ENCODE peak calls at places on chromosomes 16 and 17, in nine cellular contexts. L is CD8-positive, alpha-beta T cell; R is spleen; Y is effector memory CD4-positive, alpha-beta T cell; U is H1; O is upper lobe of right lung; M is neuronal stem cell; H is lower lobe of right lung; C is IMR-90. G is an unnamed sample. For H3K4me1 and H3K36me3, the result is how much of the 10 kb centered on the place peaks cover.

GRCh38 chr17:41624208-41625101 is at the start of gene KRT17:
- DNase-seq in L (no peak), R (peak), Y (no peak), U (no peak), O (peak), M (no peak), H (no peak), C (no peak), G (no peak)

GRCh38 chr16:49023095-49023494 is 258.5 kb downstream of the CBLN1 start:
- DNase-seq in L (no peak), R (no peak), Y (no peak), U (no peak), O (no peak), M (no peak), H (no peak), C (peak), G (no peak)

GRCh38 chr16:85084841-85085535 is 27.3 kb downstream of the CIBAR2 start:
- DNase-seq in L (no peak), R (no peak), Y (no peak), U (no peak), O (no peak), M (no peak), H (no peak), C (no peak), G (no peak)

GRCh38 chr16:22670551-22670970 is 143.4 kb upstream of the HS3ST2 start:
- DNase-seq in L (no peak), R (no peak), Y (no peak), U (peak), O (no peak), M (peak), H (no peak), C (no peak), G (no peak)

GRCh38 chr17:41048441-41048840 is 1.3 kb upstream of the KRTAP2-1 start:
- DNase-seq in L (no peak), R (no peak), Y (no peak), U (no peak), O (no peak), M (no peak), H (no peak), C (peak), G (no peak)

GRCh38 chr17:73952498-73953205 is 250.8 kb upstream of the RPL38 start:
- DNase-seq in L (peak), R (peak), Y (peak), U (no peak), O (peak), M (peak), H (peak), C (no peak), G (peak)

GRCh38 chr17:68036304-68037147 is 991 bp downstream of the KPNA2 start:
- DNase-seq in L (no peak), R (no peak), Y (no peak), U (no peak), O (no peak), M (no peak), H (no peak), C (peak), G (no peak)

GRCh38 chr17:19016297-19016696 is 11.7 kb upstream of the FAM83G start:
- DNase-seq in L (no peak), R (no peak), Y (no peak), U (no peak), O (peak), M (no peak), H (no peak), C (no peak), G (peak)

GRCh38 chr17:2649191-2649590 is 55.7 kb downstream of the PAFAH1B1 start:
- DNase-seq in L (no peak), R (no peak), Y (no peak), U (no peak), O (no peak), M (no peak), H (no peak), C (no peak), G (no peak)

GRCh38 chr16:65126845-65127624 is 5.2 kb upstream of the CDH11 start:
- DNase-seq in L (no peak), R (no peak), Y (no peak), U (no peak), O (no peak), M (no peak), H (no peak), C (no peak), G (no peak)

GRCh38 chr16:12027091-12027490 is 50.6 kb downstream of the SNX29 start:
- DNase-seq in L (peak), R (no peak), Y (no peak), U (peak), O (no peak), M (no peak), H (no peak), C (no peak), G (no peak)

GRCh38 chr16:59047114-59047513 is 313.0 kb upstream of the GOT2 start:
- DNase-seq in L (no peak), R (no peak), Y (no peak), U (no peak), O (no peak), M (no peak), H (no peak), C (no peak), G (no peak)

GRCh38 chr17:7403043-7403901 is 625 bp downstream of the TMEM256 start:
- DNase-seq in L (no peak), R (peak), Y (no peak), U (no peak), O (peak), M (peak), H (no peak), C (no peak), G (peak)

GRCh38 chr16:75402174-75402820 is 31.0 kb downstream of the CFDP1 start:
- DNase-seq in L (no peak), R (no peak), Y (no peak), U (no peak), O (no peak), M (no peak), H (no peak), C (peak), G (no peak)

GRCh38 chr16:89178453-89179147 is 7.1 kb downstream of the CDH15 start:
- DNase-seq in L (no peak), R (no peak), Y (no peak), U (no peak), O (no peak), M (no peak), H (no peak), C (no peak), G (no peak)
- H3K4me1 ChIP-seq in L (under half), R (under half), Y (under half), U (under half), O (under half), M (under half), H (under half), C (under half), G (under half)

GRCh38 chr17:45106101-45106500 is 26.2 kb downstream of the PLCD3 start:
- DNase-seq in L (no peak), R (no peak), Y (no peak), U (no peak), O (no peak), M (no peak), H (no peak), C (no peak), G (no peak)

GRCh38 chr17:45107286-45107685 is 25.0 kb downstream of the PLCD3 start:
- DNase-seq in L (no peak), R (no peak), Y (no peak), U (no peak), O (no peak), M (no peak), H (no peak), C (no peak), G (no peak)

GRCh38 chr17:45104907-45105624 is 27.2 kb downstream of the PLCD3 start:
- DNase-seq in L (no peak), R (no peak), Y (no peak), U (no peak), O (no peak), M (no peak), H (no peak), C (no peak), G (no peak)

GRCh38 chr17:45108051-45108450 is 24.3 kb downstream of the PLCD3 start:
- DNase-seq in L (no peak), R (no peak), Y (no peak), U (no peak), O (no peak), M (no peak), H (no peak), C (no peak), G (no peak)

GRCh38 chr17:45106582-45106981 is 25.7 kb downstream of the PLCD3 start:
- DNase-seq in L (no peak), R (no peak), Y (no peak), U (no peak), O (no peak), M (no peak), H (no peak), C (no peak), G (no peak)
- H3K36me3 ChIP-seq in L (under half), R (half or more), Y (half or more), U (under half), O (half or more), M (half or more), H (half or more), C (half or more), G (under half)

DNA sequence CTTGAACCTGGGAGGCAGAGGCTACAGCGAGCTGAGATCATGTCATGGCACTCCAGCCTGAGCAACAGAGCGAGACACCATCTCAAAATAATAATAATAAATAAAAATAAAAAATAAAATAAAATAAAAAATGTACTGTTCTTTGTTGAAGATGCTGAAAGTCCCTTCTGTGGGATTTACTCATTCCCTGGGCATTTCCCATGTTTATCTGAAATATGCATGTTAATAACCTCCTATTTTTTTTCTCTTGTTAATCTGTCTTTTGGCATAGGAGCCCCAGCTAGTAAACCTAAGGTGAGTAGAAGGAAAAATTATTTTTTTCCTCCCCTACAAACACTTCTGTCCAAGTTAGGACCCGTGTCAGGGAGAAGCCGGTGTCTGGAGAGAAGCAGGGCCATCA is 34.4 kb downstream of the TMEM92 start:
- DNase-seq in L (no peak), R (no peak), Y (no peak), U (no peak), O (no peak), M (no peak), H (no peak), C (peak), G (no peak)
- H3K4me1 ChIP-seq in L (under half), R (under half), Y (under half), U (under half), O (under half), M (under half), H (under half), C (under half), G (under half)

GRCh38 chr16:46976550-46976949 is 3.1 kb upstream of the DNAJA2 start:
- DNase-seq in L (no peak), R (no peak), Y (no peak), U (no peak), O (no peak), M (no peak), H (no peak), C (no peak), G (peak)
- H3K36me3 ChIP-seq in L (under half), R (under half), Y (under half), U (under half), O (under half), M (under half), H (under half), C (under half), G (under half)